ENCODE peak calls at places on chromosome 14, in seven cellular contexts. One of them, this sample, is unnamed.

GRCh38 chr14:71855399-71856036 is 76.7 kb upstream of the RGS6 start:
- DNase-seq in AG10803: peak
- DNase-seq in GM06990: peak
- DNase-seq in astrocyte: peak
- DNase-seq in HCT116: peak
- DNase-seq in neural crest cell: peak
- DNase-seq in brain microvascular endothelial cell: peak
- DNase-seq in this sample: peak

GRCh38 chr14:88599321-88599720 is 36.5 kb downstream of the ZC3H14 start:
- DNase-seq in neural crest cell: no peak
- DNase-seq in GM06990: no peak
- DNase-seq in astrocyte: no peak
- DNase-seq in HCT116: no peak
- DNase-seq in AG10803: no peak
- DNase-seq in brain microvascular endothelial cell: no peak
- DNase-seq in this sample: no peak

GRCh38 chr14:38302034-38302433 is 46.1 kb upstream of the CLEC14A start:
- DNase-seq in brain microvascular endothelial cell: no peak
- DNase-seq in AG10803: no peak
- DNase-seq in neural crest cell: no peak
- DNase-seq in GM06990: no peak
- DNase-seq in astrocyte: no peak
- DNase-seq in HCT116: no peak
- DNase-seq in this sample: no peak

GRCh38 chr14:49755378-49755777 is 12.6 kb upstream of the KLHDC2 start:
- DNase-seq in AG10803: no peak
- DNase-seq in GM06990: no peak
- DNase-seq in HCT116: no peak
- DNase-seq in brain microvascular endothelial cell: no peak
- DNase-seq in astrocyte: no peak
- DNase-seq in neural crest cell: no peak
- DNase-seq in this sample: no peak

GRCh38 chr14:26791117-26791806 is 193.4 kb upstream of the NOVA1 start:
- DNase-seq in astrocyte: no peak
- DNase-seq in neural crest cell: no peak
- DNase-seq in HCT116: no peak
- DNase-seq in AG10803: no peak
- DNase-seq in GM06990: no peak
- DNase-seq in brain microvascular endothelial cell: no peak
- DNase-seq in this sample: no peak

GRCh38 chr14:93924592-93925355 is 2.4 kb upstream of the FAM181A start:
- DNase-seq in neural crest cell: no peak
- DNase-seq in astrocyte: no peak
- DNase-seq in HCT116: no peak
- DNase-seq in GM06990: no peak
- DNase-seq in AG10803: no peak
- DNase-seq in brain microvascular endothelial cell: no peak
- DNase-seq in this sample: no peak

GRCh38 chr14:55532645-55533309 is 47.2 kb upstream of the KTN1 start:
- DNase-seq in HCT116: no peak
- DNase-seq in brain microvascular endothelial cell: no peak
- DNase-seq in AG10803: no peak
- DNase-seq in neural crest cell: no peak
- DNase-seq in GM06990: no peak
- DNase-seq in astrocyte: no peak
- DNase-seq in this sample: no peak

GRCh38 chr14:52068741-52069616 is at the start of gene NID2:
- DNase-seq in AG10803: peak
- DNase-seq in HCT116: no peak
- DNase-seq in brain microvascular endothelial cell: peak
- DNase-seq in astrocyte: peak
- DNase-seq in neural crest cell: peak
- DNase-seq in GM06990: peak
- DNase-seq in this sample: peak

GRCh38 chr14:90513151-90514014 is 116.6 kb downstream of the CALM1 start:
- DNase-seq in HCT116: no peak
- DNase-seq in astrocyte: no peak
- DNase-seq in AG10803: no peak
- DNase-seq in GM06990: no peak
- DNase-seq in brain microvascular endothelial cell: no peak
- DNase-seq in neural crest cell: peak
- DNase-seq in this sample: peak

GRCh38 chr14:78782551-78782950 is 612.4 kb downstream of the NRXN3 start:
- DNase-seq in neural crest cell: no peak
- DNase-seq in HCT116: no peak
- DNase-seq in AG10803: no peak
- DNase-seq in astrocyte: no peak
- DNase-seq in GM06990: no peak
- DNase-seq in brain microvascular endothelial cell: no peak
- DNase-seq in this sample: no peak

GRCh38 chr14:92215579-92215978 is 93.8 kb downstream of the CPSF2 start:
- DNase-seq in brain microvascular endothelial cell: no peak
- DNase-seq in GM06990: no peak
- DNase-seq in AG10803: peak
- DNase-seq in HCT116: no peak
- DNase-seq in neural crest cell: no peak
- DNase-seq in astrocyte: no peak
- DNase-seq in this sample: no peak

GRCh38 chr14:104563742-104564615 is 15.6 kb upstream of the C14orf180 start:
- DNase-seq in HCT116: peak
- DNase-seq in neural crest cell: peak
- DNase-seq in astrocyte: no peak
- DNase-seq in AG10803: peak
- DNase-seq in brain microvascular endothelial cell: peak
- DNase-seq in GM06990: peak
- DNase-seq in this sample: peak

GRCh38 chr14:64387232-64387737 is 868 bp upstream of the MTHFD1 start:
- DNase-seq in HCT116: no peak
- DNase-seq in GM06990: no peak
- DNase-seq in neural crest cell: no peak
- DNase-seq in AG10803: peak
- DNase-seq in astrocyte: peak
- DNase-seq in brain microvascular endothelial cell: peak
- DNase-seq in this sample: peak

GRCh38 chr14:91349481-91350074 is 68.0 kb downstream of the CCDC88C start:
- DNase-seq in brain microvascular endothelial cell: no peak
- DNase-seq in AG10803: no peak
- DNase-seq in HCT116: no peak
- DNase-seq in astrocyte: no peak
- DNase-seq in GM06990: peak
- DNase-seq in neural crest cell: no peak
- DNase-seq in this sample: no peak

GRCh38 chr14:102013669-102014200 is 49.4 kb downstream of the DYNC1H1 start:
- DNase-seq in AG10803: no peak
- DNase-seq in GM06990: no peak
- DNase-seq in neural crest cell: no peak
- DNase-seq in HCT116: no peak
- DNase-seq in brain microvascular endothelial cell: no peak
- DNase-seq in astrocyte: no peak
- DNase-seq in this sample: no peak

GRCh38 chr14:68820999-68821683 is 28.3 kb upstream of the ZFP36L1 start:
- DNase-seq in AG10803: no peak
- DNase-seq in neural crest cell: no peak
- DNase-seq in GM06990: peak
- DNase-seq in brain microvascular endothelial cell: no peak
- DNase-seq in astrocyte: no peak
- DNase-seq in HCT116: no peak
- DNase-seq in this sample: no peak

GRCh38 chr14:80959448-80960006 is 4.1 kb downstream of the TSHR start:
- DNase-seq in HCT116: no peak
- DNase-seq in GM06990: peak
- DNase-seq in astrocyte: no peak
- DNase-seq in neural crest cell: no peak
- DNase-seq in brain microvascular endothelial cell: no peak
- DNase-seq in AG10803: no peak
- DNase-seq in this sample: no peak

GRCh38 chr14:36183402-36183801 is 6.9 kb upstream of the PTCSC3 start:
- DNase-seq in astrocyte: no peak
- DNase-seq in GM06990: no peak
- DNase-seq in brain microvascular endothelial cell: no peak
- DNase-seq in neural crest cell: no peak
- DNase-seq in HCT116: no peak
- DNase-seq in AG10803: no peak
- DNase-seq in this sample: no peak

GRCh38 chr14:77148510-77149231 is 7.1 kb upstream of the ZDHHC22 start:
- DNase-seq in astrocyte: no peak
- DNase-seq in brain microvascular endothelial cell: no peak
- DNase-seq in HCT116: no peak
- DNase-seq in AG10803: no peak
- DNase-seq in neural crest cell: no peak
- DNase-seq in GM06990: no peak
- DNase-seq in this sample: no peak

GRCh38 chr14:72104011-72104613 is 171.9 kb downstream of the RGS6 start:
- DNase-seq in AG10803: no peak
- DNase-seq in GM06990: peak
- DNase-seq in HCT116: peak
- DNase-seq in brain microvascular endothelial cell: peak
- DNase-seq in astrocyte: no peak
- DNase-seq in neural crest cell: peak
- DNase-seq in this sample: no peak

GRCh38 chr14:102949062-102949800 is 26.8 kb downstream of the AMN start:
- DNase-seq in AG10803: peak
- DNase-seq in brain microvascular endothelial cell: peak
- DNase-seq in GM06990: no peak
- DNase-seq in neural crest cell: no peak
- DNase-seq in HCT116: no peak
- DNase-seq in astrocyte: peak
- DNase-seq in this sample: no peak

DNA sequence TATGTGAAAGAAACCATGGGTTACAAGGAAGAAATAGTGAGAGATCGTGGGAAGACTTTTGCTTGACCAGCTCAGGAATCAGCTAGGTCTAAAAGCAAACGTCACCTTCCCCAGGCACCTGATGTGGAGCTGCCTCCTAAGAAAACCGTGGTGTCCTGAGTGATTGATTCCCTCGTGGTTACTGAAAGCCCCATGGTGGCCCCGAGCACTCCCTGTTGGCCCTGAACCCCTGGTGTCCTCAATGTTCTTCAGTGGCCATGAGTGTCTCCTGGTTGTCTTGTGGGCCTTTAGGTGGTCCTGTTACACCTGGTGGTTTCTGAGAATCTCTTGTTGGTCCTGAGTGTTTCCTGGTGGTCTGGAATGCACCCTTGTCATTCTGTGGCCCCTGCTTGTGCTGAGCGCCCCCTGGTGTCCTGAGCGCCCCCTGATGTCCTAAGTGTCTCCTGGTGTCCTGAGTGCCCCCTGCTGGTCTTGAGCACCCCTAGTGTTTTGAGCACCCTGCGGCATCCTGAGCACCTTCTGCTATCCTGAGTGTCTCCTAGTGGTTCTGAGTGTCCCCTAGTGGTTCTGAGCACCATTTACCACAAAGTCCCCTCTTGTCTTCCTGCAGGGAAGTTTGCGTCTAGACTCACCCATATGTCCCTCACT is 518.7 kb downstream of the TMEM121 start:
- DNase-seq in brain microvascular endothelial cell: no peak
- DNase-seq in GM06990: no peak
- DNase-seq in AG10803: peak
- DNase-seq in HCT116: peak
- DNase-seq in neural crest cell: no peak
- DNase-seq in astrocyte: no peak
- DNase-seq in this sample: peak
- TF ChIP-seq CTCF in brain microvascular endothelial cell: peak
- TF ChIP-seq CTCF in GM06990: peak
- TF ChIP-seq CTCF in AG10803: peak
- TF ChIP-seq CTCF in HCT116: peak
- TF ChIP-seq CTCF in neural crest cell: no peak
- TF ChIP-seq CTCF in astrocyte: no peak
- TF ChIP-seq CTCF in this sample: peak

GRCh38 chr14:25381498-25381897 is 331.6 kb upstream of the STXBP6 start:
- DNase-seq in HCT116: no peak
- DNase-seq in brain microvascular endothelial cell: no peak
- DNase-seq in astrocyte: no peak
- DNase-seq in AG10803: no peak
- DNase-seq in GM06990: no peak
- DNase-seq in neural crest cell: no peak
- DNase-seq in this sample: peak
- TF ChIP-seq CTCF in HCT116: peak
- TF ChIP-seq CTCF in brain microvascular endothelial cell: peak
- TF ChIP-seq CTCF in astrocyte: no peak
- TF ChIP-seq CTCF in AG10803: peak
- TF ChIP-seq CTCF in GM06990: no peak
- TF ChIP-seq CTCF in neural crest cell: peak
- TF ChIP-seq CTCF in this sample: peak

GRCh38 chr14:22487941-22488340 is 101.1 kb downstream of the DAD1 start:
- DNase-seq in astrocyte: no peak
- DNase-seq in brain microvascular endothelial cell: no peak
- DNase-seq in HCT116: no peak
- DNase-seq in neural crest cell: no peak
- DNase-seq in GM06990: no peak
- DNase-seq in AG10803: no peak
- DNase-seq in this sample: no peak

GRCh38 chr14:22488522-22489246 is 100.3 kb downstream of the DAD1 start:
- DNase-seq in neural crest cell: no peak
- DNase-seq in AG10803: no peak
- DNase-seq in HCT116: no peak
- DNase-seq in GM06990: no peak
- DNase-seq in astrocyte: no peak
- DNase-seq in brain microvascular endothelial cell: no peak
- DNase-seq in this sample: no peak

GRCh38 chr14:22487401-22487800 is 101.6 kb downstream of the DAD1 start:
- DNase-seq in AG10803: no peak
- DNase-seq in HCT116: no peak
- DNase-seq in brain microvascular endothelial cell: no peak
- DNase-seq in neural crest cell: no peak
- DNase-seq in astrocyte: no peak
- DNase-seq in GM06990: no peak
- DNase-seq in this sample: no peak

GRCh38 chr14:22489957-22490950 is 98.8 kb downstream of the DAD1 start:
- DNase-seq in HCT116: no peak
- DNase-seq in astrocyte: no peak
- DNase-seq in AG10803: no peak
- DNase-seq in neural crest cell: no peak
- DNase-seq in GM06990: peak
- DNase-seq in brain microvascular endothelial cell: no peak
- DNase-seq in this sample: no peak

GRCh38 chr14:22489247-22489551 is 99.8 kb downstream of the DAD1 start:
- DNase-seq in astrocyte: no peak
- DNase-seq in HCT116: no peak
- DNase-seq in brain microvascular endothelial cell: no peak
- DNase-seq in GM06990: no peak
- DNase-seq in AG10803: no peak
- DNase-seq in neural crest cell: no peak
- DNase-seq in this sample: no peak
- TF ChIP-seq CTCF in astrocyte: no peak
- TF ChIP-seq CTCF in HCT116: no peak
- TF ChIP-seq CTCF in brain microvascular endothelial cell: no peak
- TF ChIP-seq CTCF in GM06990: peak
- TF ChIP-seq CTCF in AG10803: no peak
- TF ChIP-seq CTCF in neural crest cell: no peak
- TF ChIP-seq CTCF in this sample: no peak

DNA sequence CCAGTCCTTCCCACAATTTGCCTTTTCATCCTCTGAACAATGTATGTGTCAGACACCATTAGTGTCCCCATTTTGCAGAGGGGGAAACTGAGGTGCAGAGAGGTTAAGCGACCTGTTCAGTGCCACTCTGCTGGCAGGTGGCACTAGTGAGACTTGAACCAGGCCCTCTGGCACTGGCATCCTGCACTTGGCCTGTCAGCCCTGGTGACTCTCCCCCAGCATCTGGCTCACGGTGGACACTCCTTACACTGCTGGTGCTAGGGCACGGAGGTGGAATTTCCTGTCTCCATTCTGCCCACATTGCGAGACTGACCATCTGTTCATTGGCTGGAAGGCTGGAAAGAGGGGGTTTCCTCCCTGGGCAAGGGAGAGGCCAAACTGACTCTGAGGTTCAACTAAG is 48.7 kb downstream of the CCNK start:
- DNase-seq in AG10803: peak
- DNase-seq in HCT116: no peak
- DNase-seq in astrocyte: peak
- DNase-seq in brain microvascular endothelial cell: no peak
- DNase-seq in GM06990: no peak
- DNase-seq in neural crest cell: no peak
- DNase-seq in this sample: no peak
- TF ChIP-seq CTCF in AG10803: peak
- TF ChIP-seq CTCF in HCT116: no peak
- TF ChIP-seq CTCF in astrocyte: no peak
- TF ChIP-seq CTCF in brain microvascular endothelial cell: no peak
- TF ChIP-seq CTCF in GM06990: no peak
- TF ChIP-seq CTCF in neural crest cell: no peak
- TF ChIP-seq CTCF in this sample: peak